ENCODE peak calls at places on chromosomes 5 and 9, in seven cellular contexts. One of them, this sample, is unnamed. For H3K36me3, H3K27me3 and H3K9me3, the result is how much of the 10 kb centered on the place peaks cover.

GRCh38 chr9:25025156-25025555 is 479.5 kb upstream of the IZUMO3 start:
- DNase-seq in effector memory CD4-positive, alpha-beta T cell: no peak
- DNase-seq in left ventricle myocardium inferior: no peak
- DNase-seq in transverse colon: no peak
- DNase-seq in stomach: no peak
- DNase-seq in Panc1: no peak
- DNase-seq in mammary epithelial cell: no peak
- DNase-seq in this sample: peak

GRCh38 chr9:37445832-37446231 is 19.4 kb downstream of the ZBTB5 start:
- DNase-seq in effector memory CD4-positive, alpha-beta T cell: no peak
- DNase-seq in mammary epithelial cell: no peak
- DNase-seq in Panc1: no peak
- DNase-seq in left ventricle myocardium inferior: no peak
- DNase-seq in transverse colon: no peak
- DNase-seq in stomach: no peak
- DNase-seq in this sample: no peak

GRCh38 chr5:146878471-146879172 is at the start of gene PPP2R2B:
- DNase-seq in effector memory CD4-positive, alpha-beta T cell: peak
- DNase-seq in transverse colon: peak
- DNase-seq in mammary epithelial cell: peak
- DNase-seq in left ventricle myocardium inferior: peak
- DNase-seq in Panc1: no peak
- DNase-seq in stomach: peak
- DNase-seq in this sample: peak

GRCh38 chr5:107461770-107462169 is 209.0 kb downstream of the EFNA5 start:
- DNase-seq in effector memory CD4-positive, alpha-beta T cell: no peak
- DNase-seq in transverse colon: no peak
- DNase-seq in mammary epithelial cell: no peak
- DNase-seq in stomach: no peak
- DNase-seq in left ventricle myocardium inferior: no peak
- DNase-seq in Panc1: no peak
- DNase-seq in this sample: no peak

GRCh38 chr9:130258999-130259398 is 6.6 kb upstream of the HMCN2 start:
- DNase-seq in effector memory CD4-positive, alpha-beta T cell: no peak
- DNase-seq in left ventricle myocardium inferior: no peak
- DNase-seq in mammary epithelial cell: no peak
- DNase-seq in transverse colon: no peak
- DNase-seq in stomach: no peak
- DNase-seq in Panc1: no peak
- DNase-seq in this sample: no peak

GRCh38 chr5:73544429-73545402 is 20.7 kb downstream of the ANKRA2 start:
- DNase-seq in mammary epithelial cell: peak
- DNase-seq in Panc1: no peak
- DNase-seq in left ventricle myocardium inferior: peak
- DNase-seq in effector memory CD4-positive, alpha-beta T cell: no peak
- DNase-seq in stomach: peak
- DNase-seq in transverse colon: peak
- DNase-seq in this sample: no peak

GRCh38 chr9:137031904-137032639 is at the start of gene FUT7:
- DNase-seq in mammary epithelial cell: no peak
- DNase-seq in transverse colon: no peak
- DNase-seq in Panc1: no peak
- DNase-seq in left ventricle myocardium inferior: no peak
- DNase-seq in stomach: no peak
- DNase-seq in effector memory CD4-positive, alpha-beta T cell: no peak
- DNase-seq in this sample: no peak

GRCh38 chr5:78504726-78505431 is 143.7 kb downstream of the LHFPL2 start:
- DNase-seq in stomach: peak
- DNase-seq in Panc1: no peak
- DNase-seq in effector memory CD4-positive, alpha-beta T cell: no peak
- DNase-seq in transverse colon: peak
- DNase-seq in mammary epithelial cell: peak
- DNase-seq in left ventricle myocardium inferior: peak
- DNase-seq in this sample: peak

GRCh38 chr5:65029178-65029577 is 260.4 kb downstream of the CWC27 start:
- DNase-seq in mammary epithelial cell: no peak
- DNase-seq in effector memory CD4-positive, alpha-beta T cell: no peak
- DNase-seq in stomach: no peak
- DNase-seq in left ventricle myocardium inferior: no peak
- DNase-seq in transverse colon: no peak
- DNase-seq in Panc1: no peak
- DNase-seq in this sample: no peak

GRCh38 chr9:76799481-76799880 is 35.2 kb downstream of the PCA3 start:
- DNase-seq in mammary epithelial cell: no peak
- DNase-seq in effector memory CD4-positive, alpha-beta T cell: no peak
- DNase-seq in stomach: no peak
- DNase-seq in left ventricle myocardium inferior: no peak
- DNase-seq in Panc1: no peak
- DNase-seq in transverse colon: no peak
- DNase-seq in this sample: no peak

GRCh38 chr9:116933251-116933650 is 246.1 kb downstream of the TRIM32 start:
- DNase-seq in Panc1: no peak
- DNase-seq in mammary epithelial cell: peak
- DNase-seq in left ventricle myocardium inferior: no peak
- DNase-seq in effector memory CD4-positive, alpha-beta T cell: no peak
- DNase-seq in stomach: no peak
- DNase-seq in transverse colon: no peak
- DNase-seq in this sample: no peak

GRCh38 chr5:41980870-41981269 is 55.8 kb downstream of the FBXO4 start:
- DNase-seq in transverse colon: no peak
- DNase-seq in left ventricle myocardium inferior: no peak
- DNase-seq in mammary epithelial cell: no peak
- DNase-seq in stomach: no peak
- DNase-seq in effector memory CD4-positive, alpha-beta T cell: no peak
- DNase-seq in Panc1: no peak
- DNase-seq in this sample: no peak

GRCh38 chr5:82719368-82719767 is 357.8 kb downstream of the TMEM167A start:
- DNase-seq in mammary epithelial cell: no peak
- DNase-seq in left ventricle myocardium inferior: no peak
- DNase-seq in stomach: no peak
- DNase-seq in Panc1: no peak
- DNase-seq in transverse colon: no peak
- DNase-seq in effector memory CD4-positive, alpha-beta T cell: no peak
- DNase-seq in this sample: no peak

GRCh38 chr5:132050136-132050535 is 10.3 kb upstream of the IL3 start:
- DNase-seq in Panc1: no peak
- DNase-seq in left ventricle myocardium inferior: peak
- DNase-seq in mammary epithelial cell: no peak
- DNase-seq in transverse colon: peak
- DNase-seq in effector memory CD4-positive, alpha-beta T cell: no peak
- DNase-seq in stomach: peak
- DNase-seq in this sample: no peak

GRCh38 chr9:2764371-2764770 is 47.1 kb downstream of the KCNV2 start:
- DNase-seq in left ventricle myocardium inferior: no peak
- DNase-seq in stomach: no peak
- DNase-seq in effector memory CD4-positive, alpha-beta T cell: no peak
- DNase-seq in transverse colon: no peak
- DNase-seq in mammary epithelial cell: no peak
- DNase-seq in Panc1: no peak
- DNase-seq in this sample: no peak

GRCh38 chr5:59034498-59035186 is 451.8 kb downstream of the RAB3C start:
- DNase-seq in transverse colon: no peak
- DNase-seq in Panc1: no peak
- DNase-seq in stomach: no peak
- DNase-seq in mammary epithelial cell: no peak
- DNase-seq in left ventricle myocardium inferior: no peak
- DNase-seq in effector memory CD4-positive, alpha-beta T cell: no peak
- DNase-seq in this sample: no peak

DNA sequence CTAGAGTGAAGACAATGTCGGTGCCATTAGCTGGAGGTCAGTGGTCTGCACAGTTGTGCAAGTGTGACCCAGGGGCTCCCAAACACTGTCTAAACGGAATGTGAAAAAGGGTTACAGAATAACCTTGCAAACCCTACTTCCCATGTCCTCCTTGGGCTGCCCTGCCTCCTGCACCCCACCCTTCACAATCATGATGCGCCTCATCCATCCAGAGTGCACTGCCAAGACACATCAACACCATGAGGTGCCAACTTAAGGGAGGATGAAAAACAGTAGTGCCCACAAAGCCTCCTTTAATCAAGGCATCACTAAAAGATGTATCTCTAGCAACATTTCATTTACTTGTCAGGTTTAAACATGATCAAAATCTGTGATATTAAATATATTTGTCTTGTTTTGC is 87.1 kb downstream of the SETX start:
- DNase-seq in left ventricle myocardium inferior: peak
- DNase-seq in transverse colon: no peak
- DNase-seq in stomach: no peak
- DNase-seq in Panc1: no peak
- DNase-seq in effector memory CD4-positive, alpha-beta T cell: no peak
- DNase-seq in mammary epithelial cell: no peak
- DNase-seq in this sample: no peak
- H3K36me3 ChIP-seq in left ventricle myocardium inferior: half or more
- H3K36me3 ChIP-seq in transverse colon: under half
- H3K36me3 ChIP-seq in stomach: half or more
- H3K36me3 ChIP-seq in Panc1: under half
- H3K36me3 ChIP-seq in effector memory CD4-positive, alpha-beta T cell: half or more
- H3K36me3 ChIP-seq in mammary epithelial cell: under half
- H3K36me3 ChIP-seq in this sample: under half

GRCh38 chr5:181053760-181054122 is 13.7 kb downstream of the BTNL9 start:
- DNase-seq in stomach: no peak
- DNase-seq in left ventricle myocardium inferior: no peak
- DNase-seq in mammary epithelial cell: no peak
- DNase-seq in Panc1: no peak
- DNase-seq in effector memory CD4-positive, alpha-beta T cell: no peak
- DNase-seq in transverse colon: no peak
- DNase-seq in this sample: no peak

GRCh38 chr5:181052526-181052927 is 12.5 kb downstream of the BTNL9 start:
- DNase-seq in left ventricle myocardium inferior: peak
- DNase-seq in stomach: no peak
- DNase-seq in Panc1: no peak
- DNase-seq in transverse colon: no peak
- DNase-seq in effector memory CD4-positive, alpha-beta T cell: no peak
- DNase-seq in mammary epithelial cell: no peak
- DNase-seq in this sample: no peak

GRCh38 chr5:181054871-181055494 is 14.9 kb downstream of the BTNL9 start:
- DNase-seq in left ventricle myocardium inferior: no peak
- DNase-seq in stomach: no peak
- DNase-seq in Panc1: no peak
- DNase-seq in transverse colon: no peak
- DNase-seq in effector memory CD4-positive, alpha-beta T cell: no peak
- DNase-seq in mammary epithelial cell: no peak
- DNase-seq in this sample: no peak

GRCh38 chr5:181052928-181053759 is 13.1 kb downstream of the BTNL9 start:
- DNase-seq in transverse colon: peak
- DNase-seq in effector memory CD4-positive, alpha-beta T cell: no peak
- DNase-seq in left ventricle myocardium inferior: no peak
- DNase-seq in mammary epithelial cell: no peak
- DNase-seq in stomach: no peak
- DNase-seq in Panc1: no peak
- DNase-seq in this sample: no peak

GRCh38 chr5:181054138-181054537 is 14.1 kb downstream of the BTNL9 start:
- DNase-seq in mammary epithelial cell: no peak
- DNase-seq in transverse colon: no peak
- DNase-seq in left ventricle myocardium inferior: no peak
- DNase-seq in effector memory CD4-positive, alpha-beta T cell: no peak
- DNase-seq in Panc1: no peak
- DNase-seq in stomach: no peak
- DNase-seq in this sample: no peak
- H3K27me3 ChIP-seq in mammary epithelial cell: under half
- H3K27me3 ChIP-seq in transverse colon: half or more
- H3K27me3 ChIP-seq in left ventricle myocardium inferior: half or more
- H3K27me3 ChIP-seq in effector memory CD4-positive, alpha-beta T cell: half or more
- H3K27me3 ChIP-seq in Panc1: under half
- H3K27me3 ChIP-seq in stomach: half or more
- H3K27me3 ChIP-seq in this sample: under half

GRCh38 chr5:40124367-40124766 is 555.3 kb upstream of the PTGER4 start:
- DNase-seq in mammary epithelial cell: no peak
- DNase-seq in left ventricle myocardium inferior: no peak
- DNase-seq in stomach: no peak
- DNase-seq in transverse colon: no peak
- DNase-seq in Panc1: no peak
- DNase-seq in effector memory CD4-positive, alpha-beta T cell: no peak
- DNase-seq in this sample: no peak
- H3K9me3 ChIP-seq in mammary epithelial cell: under half
- H3K9me3 ChIP-seq in left ventricle myocardium inferior: half or more
- H3K9me3 ChIP-seq in stomach: under half
- H3K9me3 ChIP-seq in transverse colon: under half
- H3K9me3 ChIP-seq in Panc1: under half
- H3K9me3 ChIP-seq in effector memory CD4-positive, alpha-beta T cell: under half
- H3K9me3 ChIP-seq in this sample: under half

GRCh38 chr5:84383816-84384603 is 670 bp downstream of the EDIL3 start:
- DNase-seq in left ventricle myocardium inferior: no peak
- DNase-seq in mammary epithelial cell: peak
- DNase-seq in effector memory CD4-positive, alpha-beta T cell: no peak
- DNase-seq in transverse colon: peak
- DNase-seq in Panc1: no peak
- DNase-seq in stomach: no peak
- DNase-seq in this sample: peak

GRCh38 chr5:84383296-84383815 is 1.3 kb downstream of the EDIL3 start:
- DNase-seq in left ventricle myocardium inferior: no peak
- DNase-seq in mammary epithelial cell: no peak
- DNase-seq in transverse colon: no peak
- DNase-seq in Panc1: no peak
- DNase-seq in stomach: no peak
- DNase-seq in effector memory CD4-positive, alpha-beta T cell: no peak
- DNase-seq in this sample: no peak

GRCh38 chr5:84382363-84383295 is 2.1 kb downstream of the EDIL3 start:
- DNase-seq in mammary epithelial cell: peak
- DNase-seq in stomach: no peak
- DNase-seq in Panc1: no peak
- DNase-seq in effector memory CD4-positive, alpha-beta T cell: no peak
- DNase-seq in transverse colon: peak
- DNase-seq in left ventricle myocardium inferior: peak
- DNase-seq in this sample: peak

GRCh38 chr5:84385705-84386104 is 1.0 kb upstream of the EDIL3 start:
- DNase-seq in transverse colon: no peak
- DNase-seq in effector memory CD4-positive, alpha-beta T cell: no peak
- DNase-seq in Panc1: no peak
- DNase-seq in left ventricle myocardium inferior: no peak
- DNase-seq in stomach: no peak
- DNase-seq in mammary epithelial cell: no peak
- DNase-seq in this sample: no peak

DNA sequence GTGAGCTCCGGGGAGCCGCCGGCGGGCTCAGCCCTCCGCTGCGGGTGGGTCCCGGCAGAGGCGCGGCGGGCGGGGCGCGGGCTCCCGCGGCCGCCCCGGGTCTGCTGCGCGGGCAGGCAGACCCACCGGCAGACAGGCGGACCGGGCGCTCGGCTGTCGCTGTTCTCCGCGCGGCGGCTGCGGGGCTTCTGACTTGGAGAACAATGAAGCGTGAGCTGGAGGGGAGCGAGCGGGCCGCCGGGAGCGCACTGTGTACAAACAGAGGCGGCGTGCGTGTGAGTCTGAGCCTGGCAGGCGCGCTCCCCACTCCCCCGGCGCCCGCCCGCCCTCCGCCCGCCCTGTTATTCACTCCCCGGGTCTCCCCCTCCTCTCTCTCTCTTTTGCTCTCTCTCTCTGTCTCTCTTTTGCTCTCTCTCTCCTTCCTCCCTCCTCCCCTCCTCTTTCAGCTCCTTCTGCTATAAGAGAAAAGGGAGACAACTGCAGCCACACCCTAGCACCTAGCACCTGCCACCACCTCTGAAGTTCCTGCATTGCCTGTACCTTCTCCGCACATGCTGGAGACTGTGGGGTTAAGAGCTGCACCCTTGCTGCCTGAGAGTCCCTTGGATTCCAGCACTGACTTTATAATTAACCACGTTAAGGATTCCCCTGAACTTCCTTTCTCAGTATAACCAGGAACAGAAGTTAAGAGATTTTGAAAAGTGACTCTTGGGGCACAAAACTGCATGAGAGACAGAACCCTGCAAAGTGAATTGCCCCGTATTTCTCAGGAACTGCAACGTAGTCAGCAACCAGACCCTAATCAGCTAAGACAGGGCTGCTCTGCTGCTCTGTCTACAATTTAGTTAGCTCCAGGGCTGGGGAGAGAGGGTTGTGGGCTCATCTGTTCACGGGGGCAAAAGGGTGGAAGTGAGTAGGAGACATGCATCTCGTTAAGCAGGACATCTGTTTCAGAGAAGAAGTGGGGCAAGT is at the start of gene EDIL3:
- DNase-seq in left ventricle myocardium inferior: no peak
- DNase-seq in effector memory CD4-positive, alpha-beta T cell: no peak
- DNase-seq in Panc1: no peak
- DNase-seq in stomach: no peak
- DNase-seq in mammary epithelial cell: peak
- DNase-seq in transverse colon: peak
- DNase-seq in this sample: peak
- H3K36me3 ChIP-seq in left ventricle myocardium inferior: under half
- H3K36me3 ChIP-seq in effector memory CD4-positive, alpha-beta T cell: under half
- H3K36me3 ChIP-seq in Panc1: under half
- H3K36me3 ChIP-seq in stomach: under half
- H3K36me3 ChIP-seq in mammary epithelial cell: under half
- H3K36me3 ChIP-seq in transverse colon: under half
- H3K36me3 ChIP-seq in this sample: under half